ENCODE peak calls at places on chromosomes 7 and 10, in five cellular contexts. N is brain microvascular endothelial cell, Z is pancreas, O is BE2C, S is A549. Q is an unnamed sample.

GRCh38 chr10:64444163-64444562 is 923.0 kb downstream of the REEP3 start:
- DNase-seq in N (no peak), Z (no peak), O (no peak), S (no peak), Q (no peak)

GRCh38 chr7:128879939-128880746 is 17.5 kb downstream of the ATP6V1F start:
- DNase-seq in N (peak; percentile 54), Z (peak; percentile 90), O (peak; percentile 88), S (peak; percentile 96), Q (no peak)

GRCh38 chr10:9339702-9340101 is 1285.2 kb downstream of the GATA3 start:
- DNase-seq in N (no peak), Z (no peak), O (no peak), S (no peak), Q (no peak)

GRCh38 chr10:120431356-120431755 is 25.7 kb upstream of the PLPP4 start:
- DNase-seq in N (no peak), Z (no peak), O (no peak), S (no peak), Q (no peak)

GRCh38 chr7:15555385-15555859 is 6.4 kb downstream of the AGMO start:
- DNase-seq in N (peak; percentile 24), Z (no peak), O (no peak), S (no peak), Q (no peak)

GRCh38 chr7:27295236-27295635 is 52.6 kb downstream of the EVX1 start:
- DNase-seq in N (no peak), Z (no peak), O (no peak), S (no peak), Q (no peak)

GRCh38 chr10:78109210-78109609 is 75.5 kb downstream of the RPS24 start:
- DNase-seq in N (no peak), Z (no peak), O (no peak), S (no peak), Q (no peak)

GRCh38 chr7:46859963-46860475 is 721.9 kb downstream of the TNS3 start:
- DNase-seq in N (no peak), Z (no peak), O (peak; percentile 41), S (no peak), Q (peak; percentile 86)

GRCh38 chr10:93873427-93874115 is 20.2 kb upstream of the SLC35G1 start:
- DNase-seq in N (peak; percentile 38), Z (no peak), O (no peak), S (no peak), Q (no peak)

GRCh38 chr10:76150139-76150885 is 718.9 kb downstream of the LRMDA start:
- DNase-seq in N (no peak), Z (no peak), O (no peak), S (no peak), Q (no peak)

GRCh38 chr7:272631-273030 is 17.3 kb upstream of the FOXL3 start:
- DNase-seq in N (no peak), Z (peak; percentile 34), O (peak; percentile 4), S (no peak), Q (no peak)

GRCh38 chr7:86750124-86750523 is 106.4 kb downstream of the GRM3 start:
- DNase-seq in N (no peak), Z (no peak), O (no peak), S (no peak), Q (no peak)

GRCh38 chr7:157573244-157573643 is 236.4 kb downstream of the DNAJB6 start:
- DNase-seq in N (no peak), Z (no peak), O (no peak), S (no peak), Q (no peak)

GRCh38 chr10:133168617-133169031 is 8.6 kb downstream of the KNDC1 start:
- DNase-seq in N (no peak), Z (no peak), O (no peak), S (no peak), Q (no peak)
- H3K4me3 ChIP-seq in N (no peak overlapping the region), Z (no peak overlapping the region), O (no peak overlapping the region), S (no peak overlapping the region), Q (no peak overlapping the region)

GRCh38 chr7:4866528-4867496 is 5.0 kb upstream of the PAPOLB start:
- DNase-seq in N (no peak), Z (no peak), O (no peak), S (no peak), Q (no peak)

GRCh38 chr7:4861673-4862072 is at the start of gene PAPOLB:
- DNase-seq in N (no peak), Z (no peak), O (no peak), S (no peak), Q (no peak)

GRCh38 chr7:4861227-4861626 is 603 bp downstream of the PAPOLB start:
- DNase-seq in N (no peak), Z (no peak), O (no peak), S (no peak), Q (no peak)

GRCh38 chr7:4857189-4857588 is 4.6 kb downstream of the PAPOLB start:
- DNase-seq in N (no peak), Z (no peak), O (no peak), S (no peak), Q (no peak)

GRCh38 chr7:4862156-4862555 is 326 bp upstream of the PAPOLB start:
- DNase-seq in N (no peak), Z (no peak), O (no peak), S (no peak), Q (no peak)
- H3K4me3 ChIP-seq in N (peak overlapping the region; percentile 49), Z (peak overlapping the region; percentile 39), O (no peak overlapping the region), S (no peak overlapping the region), Q (peak overlapping the region; percentile 33)

GRCh38 chr7:121875203-121875602 is 2.2 kb downstream of the PTPRZ1 start:
- DNase-seq in N (no peak), Z (no peak), O (no peak), S (no peak), Q (no peak)
- H3K4me3 ChIP-seq in N (no peak overlapping the region), Z (no peak overlapping the region), O (no peak overlapping the region), S (no peak overlapping the region), Q (no peak overlapping the region)

GRCh38 chr7:70728873-70729552 is 402.9 kb upstream of the GALNT17 start:
- DNase-seq in N (no peak), Z (no peak), O (peak; percentile 62), S (no peak), Q (no peak)

GRCh38 chr7:70727861-70728260 is 404.1 kb upstream of the GALNT17 start:
- DNase-seq in N (no peak), Z (no peak), O (no peak), S (no peak), Q (no peak)

GRCh38 chr7:70726951-70727378 is 405.0 kb upstream of the GALNT17 start:
- DNase-seq in N (no peak), Z (no peak), O (no peak), S (no peak), Q (no peak)

GRCh38 chr7:70725448-70725847 is 406.5 kb upstream of the GALNT17 start:
- DNase-seq in N (no peak), Z (no peak), O (no peak), S (no peak), Q (no peak)

DNA sequence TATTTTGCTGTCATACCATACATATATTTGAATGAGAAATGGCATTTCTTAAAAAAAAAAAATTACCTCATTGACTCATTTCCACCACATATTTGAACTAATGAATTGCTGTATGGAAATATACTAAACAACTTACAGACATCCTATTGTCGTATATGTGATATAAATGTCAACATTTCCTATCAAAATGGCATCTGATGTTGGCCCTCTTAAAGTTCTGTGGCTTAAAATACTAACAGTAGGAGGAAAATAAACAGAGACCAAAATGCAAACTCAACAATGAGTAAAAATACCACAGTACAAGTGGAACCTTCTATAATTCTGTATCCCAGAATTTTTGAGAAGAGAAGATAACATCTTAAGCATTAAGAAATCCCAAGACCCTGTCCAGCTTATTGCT is 405.6 kb upstream of the GALNT17 start:
- DNase-seq in N (no peak), Z (no peak), O (no peak), S (no peak), Q (no peak)
- H3K4me3 ChIP-seq in N (no peak overlapping the region), Z (no peak overlapping the region), O (no peak overlapping the region), S (no peak overlapping the region), Q (no peak overlapping the region)

GRCh38 chr10:98694014-98694413 is 247.3 kb upstream of the HPS1 start:
- DNase-seq in N (no peak), Z (no peak), O (no peak), S (no peak), Q (no peak)
- H3K4me3 ChIP-seq in N (no peak overlapping the region), Z (no peak overlapping the region), O (no peak overlapping the region), S (no peak overlapping the region), Q (no peak overlapping the region)

GRCh38 chr7:142798451-142799438 is 28.0 kb downstream of the PRSS2 start:
- DNase-seq in N (no peak), Z (no peak), O (no peak), S (no peak), Q (no peak)

GRCh38 chr7:142800103-142800502 is 29.3 kb downstream of the PRSS2 start:
- DNase-seq in N (no peak), Z (no peak), O (no peak), S (no peak), Q (no peak)

GRCh38 chr7:142797799-142798377 is 27.1 kb downstream of the PRSS2 start:
- DNase-seq in N (no peak), Z (no peak), O (no peak), S (no peak), Q (no peak)

GRCh38 chr7:142800699-142801260 is 30.0 kb downstream of the PRSS2 start:
- DNase-seq in N (no peak), Z (no peak), O (no peak), S (no peak), Q (no peak)

DNA sequence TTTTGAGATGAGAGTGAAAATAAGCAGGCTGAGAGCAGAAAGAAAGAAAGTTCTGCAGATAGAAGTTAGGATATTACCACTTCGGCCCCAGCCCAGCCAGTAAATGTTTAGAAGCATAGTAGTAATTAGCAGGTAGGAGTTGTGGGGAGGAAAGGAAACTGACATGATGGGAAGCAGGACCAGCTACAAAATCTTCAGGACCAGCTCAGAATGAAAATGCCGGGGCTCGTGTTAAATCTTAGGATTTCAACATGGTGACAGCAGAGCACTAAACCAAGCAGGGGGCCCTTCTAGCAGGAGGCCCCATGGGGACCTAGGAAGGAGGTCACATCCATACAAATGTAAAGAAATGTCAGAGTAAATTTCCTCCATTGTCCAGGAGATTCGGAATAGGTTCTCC is 28.7 kb downstream of the PRSS2 start:
- DNase-seq in N (no peak), Z (no peak), O (no peak), S (no peak), Q (no peak)
- H3K4me3 ChIP-seq in N (no peak overlapping the region), Z (no peak overlapping the region), O (no peak overlapping the region), S (no peak overlapping the region), Q (no peak overlapping the region)

Q was measured in skeletal muscle cell.